ENCODE peak calls at places on chromosomes 6 and 20, in four cellular contexts. J is OCI-LY7; Z is upper lobe of right lung; G is stimulated activated naive B cell treated with anti-CD40 and anti-IgM and Interleukin-4, amounts not matched to agents 10 μg/mL and 1 μg/mL and 100 μg/mL, for 72 hours. F is an unnamed sample.
A peak's percentile ranks its signal among the peaks of the same experiment; 100 is the strongest.

GRCh38 chr20:3239867-3240775 is 1.1 kb upstream of the SLC4A11 start:
- DNase-seq in J (no peak), Z (no peak), G (no peak), F (no peak)

GRCh38 chr6:14612016-14612415 is 494.4 kb downstream of the CD83 start:
- DNase-seq in J (no peak), Z (no peak), G (no peak), F (no peak)

GRCh38 chr6:143068001-143068400 is 7.3 kb downstream of the AIG1 start:
- DNase-seq in J (no peak), Z (no peak), G (no peak), F (no peak)

GRCh38 chr6:6713660-6714446 is 125.3 kb downstream of the LY86 start:
- DNase-seq in J (no peak), Z (no peak), G (no peak), F (no peak)

GRCh38 chr6:135235716-135236115 is 54.6 kb downstream of the MYB start:
- DNase-seq in J (no peak), Z (no peak), G (no peak), F (no peak)

GRCh38 chr20:10093087-10093591 is 58.4 kb downstream of the ANKEF1 start:
- DNase-seq in J (no peak), Z (no peak), G (no peak), F (no peak)

GRCh38 chr6:867378-867777 is 174.4 kb upstream of the EXOC2 start:
- DNase-seq in J (no peak), Z (no peak), G (no peak), F (no peak)

GRCh38 chr6:158808918-158809678 is 10.1 kb downstream of the EZR start:
- DNase-seq in J (peak; percentile 97), Z (no peak), G (no peak), F (peak; percentile 66)

GRCh38 chr6:158014505-158015187 is 33.0 kb downstream of the SYNJ2 start:
- DNase-seq in J (no peak), Z (peak; percentile 22), G (no peak), F (no peak)

GRCh38 chr6:7725849-7726415 is at the start of gene BMP6:
- DNase-seq in J (peak; percentile 69), Z (peak; percentile 92), G (peak; percentile 71), F (peak; percentile 94)

GRCh38 chr6:74557236-74557635 is 648.6 kb downstream of the COL12A1 start:
- DNase-seq in J (no peak), Z (no peak), G (no peak), F (no peak)

GRCh38 chr6:116266803-116267202 is 12.9 kb downstream of the TSPYL1 start:
- DNase-seq in J (no peak), Z (no peak), G (no peak), F (no peak)

GRCh38 chr6:148064406-148065134 is 278.1 kb upstream of the SASH1 start:
- DNase-seq in J (no peak), Z (no peak), G (no peak), F (no peak)

GRCh38 chr6:96528193-96528592 is 6.6 kb downstream of the UFL1 start:
- DNase-seq in J (no peak), Z (no peak), G (no peak), F (no peak)

GRCh38 chr20:42792052-42792451 is 397.7 kb downstream of the PTPRT start:
- DNase-seq in J (no peak), Z (no peak), G (no peak), F (no peak)

GRCh38 chr20:8368680-8369079 is 236.6 kb downstream of the PLCB1 start:
- DNase-seq in J (no peak), Z (no peak), G (no peak), F (no peak)

GRCh38 chr6:142680308-142680707 is 264.7 kb downstream of the HIVEP2 start:
- DNase-seq in J (no peak), Z (no peak), G (no peak), F (no peak)

F was measured in germinal center.